ENCODE peak calls at places on chromosomes 4 and X, in nine cellular contexts. J is AG10803, A is glutamatergic neuron, L is astrocyte of the spinal cord, T is psoas muscle, K is ascending aorta, I is lower leg skin, D is GM13976, E is cardiac fibroblast. Q is an unnamed sample.

GRCh38 chr4:151866266-151866918 is 105.6 kb upstream of the GATB start:
- DNase-seq in J (no peak), A (no peak), L (no peak), T (no peak), K (no peak), I (no peak), D (no peak), E (no peak), Q (no peak)

GRCh38 chrX:12901486-12901885 is 4.9 kb upstream of the TLR8 start:
- DNase-seq in J (peak; percentile 43), A (peak; percentile 62), L (peak; percentile 32), T (peak; percentile 59), K (no peak), I (peak; percentile 88), D (peak; percentile 73), E (peak; percentile 60), Q (no peak)

GRCh38 chrX:138745215-138745614 is 33.7 kb upstream of the FGF13 start:
- DNase-seq in J (peak; percentile 53), A (no peak), L (peak; percentile 45), T (no peak), K (no peak), I (no peak), D (peak; percentile 6), E (peak; percentile 62), Q (no peak)

GRCh38 chr4:52106701-52107100 is 55.6 kb downstream of the SPATA18 start:
- DNase-seq in J (peak; percentile 78), A (no peak), L (no peak), T (no peak), K (no peak), I (no peak), D (no peak), E (no peak), Q (no peak)

GRCh38 chr4:155820887-155821529 is 45.1 kb downstream of the ASIC5 start:
- DNase-seq in J (no peak), A (no peak), L (no peak), T (no peak), K (no peak), I (no peak), D (no peak), E (no peak), Q (no peak)

GRCh38 chr4:99886146-99886545 is 8.1 kb downstream of the LAMTOR3 start:
- DNase-seq in J (no peak), A (no peak), L (peak; percentile 79), T (no peak), K (no peak), I (no peak), D (no peak), E (peak; percentile 72), Q (no peak)

GRCh38 chr4:82898322-82899243 is 2.0 kb upstream of the THAP9 start:
- DNase-seq in J (peak; percentile 94), A (no peak), L (peak; percentile 88), T (no peak), K (no peak), I (no peak), D (no peak), E (peak; percentile 95), Q (peak; percentile 14)

GRCh38 chr4:85929926-85930325 is 429.9 kb downstream of the MAPK10 start:
- DNase-seq in J (no peak), A (no peak), L (no peak), T (no peak), K (no peak), I (no peak), D (no peak), E (no peak), Q (no peak)

GRCh38 chr4:13893221-13893620 is 265.7 kb upstream of the BOD1L1 start:
- DNase-seq in J (peak; percentile 47), A (no peak), L (no peak), T (no peak), K (no peak), I (no peak), D (no peak), E (peak; percentile 26), Q (no peak)

GRCh38 chr4:33381806-33382205 is 2661.6 kb downstream of the PCDH7 start:
- DNase-seq in J (no peak), A (no peak), L (no peak), T (no peak), K (no peak), I (no peak), D (no peak), E (no peak), Q (no peak)

GRCh38 chr4:85128246-85129204 is 162.0 kb upstream of the WDFY3 start:
- DNase-seq in J (no peak), A (no peak), L (no peak), T (no peak), K (no peak), I (no peak), D (no peak), E (no peak), Q (no peak)

GRCh38 chr4:101556845-101557244 is 209.5 kb upstream of the PPP3CA start:
- DNase-seq in J (no peak), A (no peak), L (no peak), T (no peak), K (no peak), I (no peak), D (no peak), E (no peak), Q (no peak)

GRCh38 chr4:156815717-156816319 is 155.8 kb downstream of the PDGFC start:
- DNase-seq in J (no peak), A (no peak), L (no peak), T (no peak), K (no peak), I (no peak), D (no peak), E (no peak), Q (no peak)

GRCh38 chrX:132809581-132809980 is 148.8 kb downstream of the HS6ST2 start:
- DNase-seq in J (no peak), A (no peak), L (no peak), T (no peak), K (no peak), I (no peak), D (no peak), E (peak; percentile 10), Q (no peak)

GRCh38 chr4:122606364-122607043 is 14.4 kb downstream of the IL21 start:
- DNase-seq in J (no peak), A (no peak), L (no peak), T (no peak), K (no peak), I (no peak), D (no peak), E (no peak), Q (no peak)

GRCh38 chrX:155966876-155967275 is 30.6 kb upstream of the IL9R start:
- DNase-seq in J (no peak), A (peak; percentile 26), L (no peak), T (no peak), K (no peak), I (no peak), D (peak; percentile 31), E (peak; percentile 16), Q (no peak)

GRCh38 chrX:139881572-139881971 is 51.3 kb downstream of the ATP11C start:
- DNase-seq in J (peak; percentile 65), A (no peak), L (peak; percentile 45), T (no peak), K (no peak), I (no peak), D (no peak), E (peak; percentile 77), Q (no peak)

GRCh38 chrX:13162772-13163171 is 118.4 kb upstream of the FAM9C start:
- DNase-seq in J (no peak), A (no peak), L (no peak), T (no peak), K (no peak), I (no peak), D (no peak), E (no peak), Q (no peak)

GRCh38 chr4:129455462-129455861 is 359.5 kb downstream of the C4orf33 start:
- DNase-seq in J (no peak), A (peak; percentile 30), L (no peak), T (no peak), K (no peak), I (no peak), D (no peak), E (no peak), Q (no peak)

GRCh38 chr4:129453524-129453923 is 357.6 kb downstream of the C4orf33 start:
- DNase-seq in J (no peak), A (no peak), L (no peak), T (no peak), K (no peak), I (no peak), D (no peak), E (no peak), Q (no peak)
- TF ChIP-seq CTCF in J (no peak), A (no peak), L (no peak), T (no peak), K (no peak), I (no peak), D (no peak), E (no peak), Q (no peak)

GRCh38 chrX:46278591-46278990 is 266.6 kb downstream of the ZNF674 start:
- DNase-seq in J (no peak), A (no peak), L (no peak), T (no peak), K (no peak), I (no peak), D (no peak), E (no peak), Q (no peak)

GRCh38 chrX:46279925-46280313 is 265.3 kb downstream of the ZNF674 start:
- DNase-seq in J (peak; percentile 57), A (no peak), L (no peak), T (no peak), K (no peak), I (no peak), D (no peak), E (peak; percentile 40), Q (no peak)

GRCh38 chrX:46279214-46279924 is 265.9 kb downstream of the ZNF674 start:
- DNase-seq in J (no peak), A (no peak), L (no peak), T (no peak), K (no peak), I (no peak), D (no peak), E (no peak), Q (no peak)
- TF ChIP-seq CTCF in J (no peak), A (no peak), L (no peak), T (no peak), K (no peak), I (no peak), D (no peak), E (no peak), Q (no peak)

GRCh38 chrX:47578692-47579091 is 3.5 kb upstream of the TIMP1 start:
- DNase-seq in J (no peak), A (no peak), L (no peak), T (no peak), K (no peak), I (no peak), D (no peak), E (no peak), Q (no peak)
- TF ChIP-seq CTCF in J (no peak), A (no peak), L (no peak), T (no peak), K (no peak), I (no peak), D (no peak), E (no peak), Q (no peak)

DNA sequence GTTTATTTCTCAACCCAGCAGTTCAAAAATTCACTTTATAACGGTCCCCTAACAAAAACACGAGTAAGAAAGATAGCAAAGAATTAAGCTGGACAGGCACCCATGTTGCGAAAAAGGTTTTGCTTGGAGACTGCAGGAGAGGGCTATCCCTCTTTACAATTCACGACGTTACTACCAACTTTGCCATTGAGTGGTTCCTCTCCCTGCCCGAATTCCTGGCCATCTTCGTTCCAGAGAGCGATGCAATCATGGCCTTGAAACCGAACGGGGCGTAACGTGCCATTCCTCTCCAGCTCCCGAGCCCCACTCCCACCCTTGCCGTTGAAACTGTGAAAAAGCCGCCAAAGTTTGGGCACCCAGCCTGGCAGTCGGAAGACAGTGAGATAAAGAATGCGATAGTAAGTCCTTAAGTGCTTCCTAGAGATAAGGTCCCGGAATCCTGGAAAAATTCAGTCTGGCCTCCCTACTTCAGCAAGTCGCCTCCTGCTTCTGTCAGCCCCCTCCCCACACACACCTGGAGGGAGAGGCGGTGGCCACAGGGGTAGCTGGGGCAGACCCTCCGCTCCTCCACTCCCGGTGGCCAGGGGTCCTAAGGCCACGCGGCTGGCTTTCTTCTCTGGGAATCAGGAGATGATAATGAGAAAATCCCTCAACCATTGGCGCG is 65.2 kb downstream of the FBXO8 start:
- DNase-seq in J (peak; percentile 5), A (peak; percentile 19), L (no peak), T (no peak), K (no peak), I (no peak), D (peak; percentile 23), E (no peak), Q (no peak)
- TF ChIP-seq CTCF in J (no peak), A (no peak), L (no peak), T (no peak), K (no peak), I (no peak), D (no peak), E (no peak), Q (no peak)

Q was measured in thoracic aorta.